ENCODE peak calls at places on chromosomes 12 and 14, in eight cellular contexts. One of them, this sample, is unnamed.

GRCh38 chr14:36520601-36521525 is 831 bp upstream of the NKX2-1 start:
- DNase-seq in heart left ventricle: no peak
- DNase-seq in Peyer's patch: no peak
- DNase-seq in transverse colon: peak
- DNase-seq in IMR-90: peak
- DNase-seq in ovary: no peak
- DNase-seq in A549: peak
- DNase-seq in uterus: no peak
- DNase-seq in this sample: peak

GRCh38 chr12:82357845-82358199 is 365 bp downstream of the CCDC59 start:
- DNase-seq in transverse colon: no peak
- DNase-seq in uterus: no peak
- DNase-seq in A549: peak
- DNase-seq in heart left ventricle: no peak
- DNase-seq in ovary: no peak
- DNase-seq in IMR-90: no peak
- DNase-seq in Peyer's patch: no peak
- DNase-seq in this sample: no peak

GRCh38 chr12:99984271-99985128 is at the start of gene ANKS1B:
- DNase-seq in heart left ventricle: peak
- DNase-seq in transverse colon: peak
- DNase-seq in Peyer's patch: no peak
- DNase-seq in A549: peak
- DNase-seq in ovary: peak
- DNase-seq in IMR-90: peak
- DNase-seq in uterus: peak
- DNase-seq in this sample: peak

GRCh38 chr12:53102883-53103807 is at the start of gene SOAT2:
- DNase-seq in Peyer's patch: peak
- DNase-seq in ovary: no peak
- DNase-seq in uterus: no peak
- DNase-seq in A549: no peak
- DNase-seq in IMR-90: no peak
- DNase-seq in transverse colon: no peak
- DNase-seq in heart left ventricle: no peak
- DNase-seq in this sample: no peak

GRCh38 chr12:664075-664778 is 982 bp upstream of the NINJ2 start:
- DNase-seq in transverse colon: no peak
- DNase-seq in IMR-90: no peak
- DNase-seq in ovary: no peak
- DNase-seq in heart left ventricle: no peak
- DNase-seq in A549: no peak
- DNase-seq in uterus: no peak
- DNase-seq in Peyer's patch: no peak
- DNase-seq in this sample: no peak

GRCh38 chr12:47860279-47860841 is 40.7 kb upstream of the HDAC7 start:
- DNase-seq in ovary: no peak
- DNase-seq in uterus: no peak
- DNase-seq in Peyer's patch: no peak
- DNase-seq in A549: no peak
- DNase-seq in IMR-90: no peak
- DNase-seq in transverse colon: no peak
- DNase-seq in heart left ventricle: no peak
- DNase-seq in this sample: no peak

GRCh38 chr12:101018540-101018939 is 191.5 kb downstream of the SLC5A8 start:
- DNase-seq in Peyer's patch: no peak
- DNase-seq in A549: peak
- DNase-seq in uterus: no peak
- DNase-seq in ovary: no peak
- DNase-seq in heart left ventricle: no peak
- DNase-seq in IMR-90: peak
- DNase-seq in transverse colon: no peak
- DNase-seq in this sample: no peak

GRCh38 chr12:48978291-48978740 is at the start of gene WNT1:
- DNase-seq in ovary: no peak
- DNase-seq in uterus: no peak
- DNase-seq in A549: no peak
- DNase-seq in transverse colon: no peak
- DNase-seq in heart left ventricle: no peak
- DNase-seq in IMR-90: no peak
- DNase-seq in Peyer's patch: no peak
- DNase-seq in this sample: no peak

GRCh38 chr12:67068773-67069450 is 200.2 kb upstream of the CAND1 start:
- DNase-seq in transverse colon: peak
- DNase-seq in Peyer's patch: peak
- DNase-seq in uterus: peak
- DNase-seq in ovary: peak
- DNase-seq in A549: peak
- DNase-seq in IMR-90: peak
- DNase-seq in heart left ventricle: peak
- DNase-seq in this sample: peak

GRCh38 chr12:8822298-8822697 is at the start of gene A2ML1:
- DNase-seq in uterus: no peak
- DNase-seq in ovary: no peak
- DNase-seq in Peyer's patch: no peak
- DNase-seq in IMR-90: no peak
- DNase-seq in transverse colon: no peak
- DNase-seq in heart left ventricle: no peak
- DNase-seq in A549: no peak
- DNase-seq in this sample: no peak

GRCh38 chr14:94161979-94162378 is 12.1 kb upstream of the PPP4R4 start:
- DNase-seq in uterus: no peak
- DNase-seq in IMR-90: no peak
- DNase-seq in ovary: no peak
- DNase-seq in heart left ventricle: no peak
- DNase-seq in A549: no peak
- DNase-seq in Peyer's patch: no peak
- DNase-seq in transverse colon: no peak
- DNase-seq in this sample: no peak

GRCh38 chr14:89324501-89325298 is 92.3 kb downstream of the FOXN3 start:
- DNase-seq in uterus: no peak
- DNase-seq in heart left ventricle: no peak
- DNase-seq in ovary: no peak
- DNase-seq in A549: no peak
- DNase-seq in Peyer's patch: no peak
- DNase-seq in transverse colon: no peak
- DNase-seq in IMR-90: no peak
- DNase-seq in this sample: no peak

GRCh38 chr12:48191096-48191495 is 7.7 kb downstream of the CCDC184 start:
- DNase-seq in A549: no peak
- DNase-seq in heart left ventricle: no peak
- DNase-seq in IMR-90: no peak
- DNase-seq in Peyer's patch: no peak
- DNase-seq in ovary: no peak
- DNase-seq in transverse colon: no peak
- DNase-seq in uterus: no peak
- DNase-seq in this sample: no peak

GRCh38 chr12:122951979-122952892 is 14.0 kb downstream of the ABCB9 start:
- DNase-seq in A549: peak
- DNase-seq in Peyer's patch: peak
- DNase-seq in heart left ventricle: peak
- DNase-seq in ovary: peak
- DNase-seq in IMR-90: peak
- DNase-seq in uterus: peak
- DNase-seq in transverse colon: peak
- DNase-seq in this sample: peak

GRCh38 chr12:87772401-87772800 is 256.8 kb downstream of the C12orf50 start:
- DNase-seq in heart left ventricle: no peak
- DNase-seq in ovary: no peak
- DNase-seq in transverse colon: no peak
- DNase-seq in Peyer's patch: no peak
- DNase-seq in A549: no peak
- DNase-seq in uterus: no peak
- DNase-seq in IMR-90: no peak
- DNase-seq in this sample: no peak

GRCh38 chr12:101068402-101068801 is 141.6 kb downstream of the SLC5A8 start:
- DNase-seq in heart left ventricle: no peak
- DNase-seq in ovary: no peak
- DNase-seq in uterus: no peak
- DNase-seq in IMR-90: no peak
- DNase-seq in Peyer's patch: no peak
- DNase-seq in A549: no peak
- DNase-seq in transverse colon: no peak
- DNase-seq in this sample: no peak

GRCh38 chr14:92531151-92531873 is 17.7 kb downstream of the RIN3 start:
- DNase-seq in IMR-90: no peak
- DNase-seq in transverse colon: no peak
- DNase-seq in heart left ventricle: no peak
- DNase-seq in ovary: no peak
- DNase-seq in uterus: no peak
- DNase-seq in A549: no peak
- DNase-seq in Peyer's patch: peak
- DNase-seq in this sample: no peak

GRCh38 chr12:10358131-10358530 is 31.7 kb downstream of the KLRK1 start:
- DNase-seq in A549: no peak
- DNase-seq in IMR-90: no peak
- DNase-seq in transverse colon: no peak
- DNase-seq in ovary: no peak
- DNase-seq in heart left ventricle: no peak
- DNase-seq in uterus: no peak
- DNase-seq in Peyer's patch: no peak
- DNase-seq in this sample: no peak

GRCh38 chr14:103453791-103454190 is 68.6 kb downstream of the MARK3 start:
- DNase-seq in IMR-90: no peak
- DNase-seq in transverse colon: no peak
- DNase-seq in uterus: no peak
- DNase-seq in heart left ventricle: no peak
- DNase-seq in ovary: no peak
- DNase-seq in Peyer's patch: no peak
- DNase-seq in A549: no peak
- DNase-seq in this sample: no peak
- TF ChIP-seq POLR2A in IMR-90: no peak
- TF ChIP-seq POLR2A in transverse colon: no peak
- TF ChIP-seq POLR2A in uterus: no peak
- TF ChIP-seq POLR2A in heart left ventricle: no peak
- TF ChIP-seq POLR2A in ovary: no peak
- TF ChIP-seq POLR2A in Peyer's patch: no peak
- TF ChIP-seq POLR2A in A549: no peak
- TF ChIP-seq POLR2A in this sample: no peak

DNA sequence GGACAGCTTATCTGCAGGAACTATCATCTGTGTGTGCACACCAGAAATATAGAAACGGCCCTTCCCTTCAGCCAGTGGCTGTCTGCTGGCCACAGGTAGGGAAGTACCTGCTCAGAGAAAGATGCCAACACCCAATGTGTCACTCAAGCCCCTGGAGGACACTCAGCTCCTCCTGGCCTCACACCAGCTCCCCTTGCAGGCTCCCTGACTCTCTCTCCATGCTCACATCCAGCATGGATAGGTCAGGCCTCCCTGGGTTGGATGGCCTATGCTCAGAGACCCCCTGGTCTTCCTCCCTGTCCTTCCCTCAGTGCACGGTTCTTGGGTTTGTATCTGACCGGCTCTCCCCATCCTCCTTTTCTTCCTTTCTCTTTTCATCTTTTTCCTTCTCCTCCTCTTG is 202.1 kb downstream of the BCL11B start:
- DNase-seq in ovary: no peak
- DNase-seq in transverse colon: no peak
- DNase-seq in uterus: no peak
- DNase-seq in IMR-90: no peak
- DNase-seq in A549: no peak
- DNase-seq in Peyer's patch: no peak
- DNase-seq in heart left ventricle: no peak
- DNase-seq in this sample: no peak
- TF ChIP-seq POLR2A in ovary: no peak
- TF ChIP-seq POLR2A in transverse colon: no peak
- TF ChIP-seq POLR2A in uterus: no peak
- TF ChIP-seq POLR2A in IMR-90: no peak
- TF ChIP-seq POLR2A in A549: no peak
- TF ChIP-seq POLR2A in Peyer's patch: no peak
- TF ChIP-seq POLR2A in heart left ventricle: no peak
- TF ChIP-seq POLR2A in this sample: no peak

GRCh38 chr12:4829793-4830162 is 79.9 kb upstream of the KCNA1 start:
- DNase-seq in transverse colon: no peak
- DNase-seq in Peyer's patch: no peak
- DNase-seq in ovary: no peak
- DNase-seq in uterus: no peak
- DNase-seq in A549: no peak
- DNase-seq in heart left ventricle: no peak
- DNase-seq in IMR-90: no peak
- DNase-seq in this sample: no peak

GRCh38 chr12:4830568-4830967 is 79.1 kb upstream of the KCNA1 start:
- DNase-seq in Peyer's patch: no peak
- DNase-seq in heart left ventricle: no peak
- DNase-seq in ovary: no peak
- DNase-seq in transverse colon: no peak
- DNase-seq in IMR-90: no peak
- DNase-seq in A549: no peak
- DNase-seq in uterus: no peak
- DNase-seq in this sample: no peak

GRCh38 chr12:4826909-4827308 is 82.8 kb upstream of the KCNA1 start:
- DNase-seq in IMR-90: no peak
- DNase-seq in Peyer's patch: no peak
- DNase-seq in ovary: no peak
- DNase-seq in heart left ventricle: no peak
- DNase-seq in A549: no peak
- DNase-seq in uterus: no peak
- DNase-seq in transverse colon: no peak
- DNase-seq in this sample: no peak

GRCh38 chr12:4828176-4828575 is 81.5 kb upstream of the KCNA1 start:
- DNase-seq in ovary: no peak
- DNase-seq in IMR-90: no peak
- DNase-seq in A549: no peak
- DNase-seq in transverse colon: no peak
- DNase-seq in uterus: no peak
- DNase-seq in Peyer's patch: no peak
- DNase-seq in heart left ventricle: no peak
- DNase-seq in this sample: no peak

GRCh38 chr12:4829161-4829792 is 80.4 kb upstream of the KCNA1 start:
- DNase-seq in transverse colon: no peak
- DNase-seq in uterus: no peak
- DNase-seq in IMR-90: no peak
- DNase-seq in ovary: no peak
- DNase-seq in heart left ventricle: no peak
- DNase-seq in Peyer's patch: no peak
- DNase-seq in A549: no peak
- DNase-seq in this sample: no peak
- TF ChIP-seq POLR2A in transverse colon: no peak
- TF ChIP-seq POLR2A in uterus: no peak
- TF ChIP-seq POLR2A in IMR-90: no peak
- TF ChIP-seq POLR2A in ovary: no peak
- TF ChIP-seq POLR2A in heart left ventricle: no peak
- TF ChIP-seq POLR2A in Peyer's patch: no peak
- TF ChIP-seq POLR2A in A549: no peak
- TF ChIP-seq POLR2A in this sample: no peak

DNA sequence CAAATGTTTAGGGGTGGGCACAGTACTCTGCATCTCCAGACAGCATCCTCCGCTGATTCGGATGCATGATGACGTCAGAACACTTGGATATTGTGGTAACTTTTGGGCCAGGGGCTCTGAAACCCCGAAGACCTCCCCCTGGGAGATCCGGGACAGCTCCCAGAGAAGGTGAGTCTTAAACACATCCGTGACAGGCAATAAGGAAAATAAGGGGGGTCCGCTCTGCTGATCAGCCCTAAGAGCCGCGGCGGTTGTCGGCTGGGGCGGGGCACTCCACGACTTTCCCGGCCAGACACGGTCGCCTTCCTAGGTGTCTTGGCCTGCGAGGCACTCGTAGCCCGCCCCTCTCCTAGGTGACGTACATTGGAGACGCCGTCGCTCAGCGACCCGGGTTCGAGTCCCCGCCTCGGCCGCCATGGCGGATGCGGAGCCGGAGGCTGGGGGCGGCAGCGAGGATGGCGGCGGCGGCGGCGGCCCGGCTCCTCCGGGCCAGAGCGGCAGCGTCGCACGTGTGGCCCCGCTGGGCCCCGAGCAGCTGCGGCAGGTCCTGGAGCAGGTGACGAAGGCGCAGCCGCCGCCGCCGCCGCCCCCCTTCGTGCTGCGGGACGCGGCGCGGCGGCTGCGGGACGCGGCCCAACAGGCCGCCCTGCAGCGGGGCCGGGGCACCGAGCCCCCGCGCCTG is at the start of gene ZNF839:
- DNase-seq in uterus: peak
- DNase-seq in heart left ventricle: peak
- DNase-seq in transverse colon: peak
- DNase-seq in Peyer's patch: peak
- DNase-seq in IMR-90: peak
- DNase-seq in A549: peak
- DNase-seq in ovary: peak
- DNase-seq in this sample: peak
- TF ChIP-seq POLR2A in uterus: peak
- TF ChIP-seq POLR2A in heart left ventricle: peak
- TF ChIP-seq POLR2A in transverse colon: peak
- TF ChIP-seq POLR2A in Peyer's patch: no peak
- TF ChIP-seq POLR2A in IMR-90: no peak
- TF ChIP-seq POLR2A in A549: peak
- TF ChIP-seq POLR2A in ovary: peak
- TF ChIP-seq POLR2A in this sample: peak